ENCODE peak calls at places on chromosomes 2 and 18, in six cellular contexts. F is AG08395; E is activated T-helper 1 cell treated with anti-CD3 and anti-CD28 coated beads, Interleukin-2, amount 50 U/mL, for 16 hours; B is IMR-90; D is frontal cortex; X is AG10803. N is an unnamed sample.
A peak's percentile ranks its signal among the peaks of the same experiment; 100 is the strongest.

GRCh38 chr2:238655974-238656722 is 191.7 kb upstream of the TWIST2 start:
- DNase-seq in F (no peak), E (no peak), B (no peak), D (no peak), X (no peak), N (no peak)

GRCh38 chr2:226131299-226131784 is 668.3 kb downstream of the IRS1 start:
- DNase-seq in F (no peak), E (no peak), B (no peak), D (no peak), X (no peak), N (no peak)

GRCh38 chr2:205680067-205680466 is 2.2 kb upstream of the NRP2 start:
- DNase-seq in F (peak; percentile 76), E (no peak), B (peak; percentile 92), D (no peak), X (peak; percentile 87), N (no peak)

GRCh38 chr2:185919155-185919554 is 180.6 kb downstream of the FSIP2 start:
- DNase-seq in F (no peak), E (no peak), B (no peak), D (no peak), X (no peak), N (no peak)

GRCh38 chr2:238240761-238241711 is 1.2 kb upstream of the HES6 start:
- DNase-seq in F (no peak), E (no peak), B (no peak), D (no peak), X (no peak), N (peak; percentile 64)

GRCh38 chr2:32777714-32778113 is 149.9 kb downstream of the TTC27 start:
- DNase-seq in F (no peak), E (no peak), B (no peak), D (no peak), X (no peak), N (no peak)

GRCh38 chr18:45359275-45360009 is 255.8 kb upstream of the SLC14A2 start:
- DNase-seq in F (no peak), E (no peak), B (no peak), D (no peak), X (no peak), N (no peak)

GRCh38 chr18:58882681-58883080 is 18.0 kb downstream of the ZNF532 start:
- DNase-seq in F (no peak), E (no peak), B (peak; percentile 33), D (no peak), X (peak; percentile 62), N (no peak)

GRCh38 chr2:223747392-223748042 is 89.9 kb downstream of the AP1S3 start:
- DNase-seq in F (no peak), E (no peak), B (no peak), D (no peak), X (no peak), N (no peak)

GRCh38 chr18:8657873-8658521 is 47.4 kb upstream of the MTCL1 start:
- DNase-seq in F (no peak), E (no peak), B (peak; percentile 32), D (no peak), X (peak; percentile 53), N (no peak)

GRCh38 chr2:237227190-237227988 is 141.7 kb downstream of the COPS8 start:
- DNase-seq in F (peak; percentile 77), E (no peak), B (peak; percentile 97), D (no peak), X (peak; percentile 91), N (no peak)

GRCh38 chr18:21997207-21998143 is 171.9 kb upstream of the GATA6 start:
- DNase-seq in F (peak; percentile 63), E (no peak), B (peak; percentile 42), D (no peak), X (peak; percentile 50), N (no peak)

GRCh38 chr2:183995632-183996031 is 602.7 kb upstream of the ZNF804A start:
- DNase-seq in F (no peak), E (no peak), B (no peak), D (no peak), X (no peak), N (no peak)

GRCh38 chr2:81481242-81481993 is 1176.9 kb upstream of the LRRTM1 start:
- DNase-seq in F (no peak), E (no peak), B (no peak), D (no peak), X (no peak), N (peak; percentile 28)

GRCh38 chr18:6943143-6943542 is 174.5 kb downstream of the LAMA1 start:
- DNase-seq in F (no peak), E (no peak), B (no peak), D (no peak), X (no peak), N (no peak)

GRCh38 chr2:121608367-121608766 is 40.9 kb downstream of the CLASP1 start:
- DNase-seq in F (no peak), E (no peak), B (peak; percentile 11), D (no peak), X (peak; percentile 26), N (no peak)

GRCh38 chr18:47919916-47920315 is 10.5 kb downstream of the SMAD2 start:
- DNase-seq in F (no peak), E (no peak), B (no peak), D (no peak), X (no peak), N (no peak)

GRCh38 chr2:96928277-96928781 is 58.1 kb downstream of the FAM178B start:
- DNase-seq in F (peak; percentile 29), E (no peak), B (no peak), D (no peak), X (peak; percentile 9), N (no peak)

GRCh38 chr2:25098558-25099486 is 56.9 kb downstream of the EFR3B start:
- DNase-seq in F (no peak), E (no peak), B (peak; percentile 80), D (no peak), X (no peak), N (no peak)

GRCh38 chr2:156323754-156324153 is 8.8 kb downstream of the NR4A2 start:
- DNase-seq in F (no peak), E (no peak), B (no peak), D (no peak), X (no peak), N (no peak)

GRCh38 chr2:28729698-28730097 is 21.9 kb upstream of the PPP1CB start:
- DNase-seq in F (peak; percentile 35), E (no peak), B (peak; percentile 65), D (no peak), X (peak; percentile 45), N (no peak)

GRCh38 chr18:41967680-41968079 is 12.6 kb downstream of the PIK3C3 start:
- DNase-seq in F (no peak), E (no peak), B (no peak), D (no peak), X (no peak), N (no peak)

GRCh38 chr18:44594779-44595467 is 85.8 kb upstream of the SETBP1 start:
- DNase-seq in F (peak; percentile 57), E (no peak), B (peak; percentile 59), D (no peak), X (peak; percentile 76), N (no peak)

GRCh38 chr2:36650031-36650430 is 46.5 kb upstream of the VIT start:
- DNase-seq in F (peak; percentile 76), E (no peak), B (peak; percentile 75), D (no peak), X (peak; percentile 76), N (no peak)

GRCh38 chr2:58194451-58194850 is 46.7 kb downstream of the FANCL start:
- DNase-seq in F (no peak), E (no peak), B (no peak), D (no peak), X (no peak), N (no peak)

GRCh38 chr2:45259144-45259543 is 249.9 kb upstream of the SIX2 start:
- DNase-seq in F (no peak), E (no peak), B (no peak), D (no peak), X (no peak), N (no peak)